ENCODE peak calls at places on chromosomes 1 and 21, in four cellular contexts. G is dorsolateral prefrontal cortex, R is germinal center, W is ACHN. K is an unnamed sample.

GRCh38 chr1:221891708-221892107 is 149.8 kb upstream of the DUSP10 start:
- DNase-seq in W (no peak), R (no peak), G (no peak), K (no peak)

GRCh38 chr1:33740040-33740745 is 123.7 kb upstream of the HMGB4 start:
- DNase-seq in G (no peak), W (no peak), R (no peak), K (no peak)

GRCh38 chr21:36478941-36479340 is 981 bp downstream of the CLDN14 start:
- DNase-seq in R (no peak), W (no peak), G (no peak), K (no peak)

GRCh38 chr1:2802421-2802961 is 998 bp upstream of the TTC34 start:
- DNase-seq in R (no peak), W (no peak), G (peak; percentile 33), K (no peak)

GRCh38 chr21:26614251-26614650 is 41.2 kb upstream of the CYYR1 start:
- DNase-seq in G (no peak), R (no peak), W (no peak), K (no peak)

GRCh38 chr1:194889310-194889709 is 1702.9 kb upstream of the B3GALT2 start:
- DNase-seq in R (no peak), W (no peak), G (no peak), K (no peak)

GRCh38 chr1:245155186-245156040 is 628 bp downstream of the KIF26B start:
- DNase-seq in R (peak; percentile 14), G (no peak), W (peak; percentile 63), K (peak; percentile 75)

GRCh38 chr1:61287014-61287413 is 204.7 kb downstream of the NFIA start:
- DNase-seq in R (no peak), G (no peak), W (no peak), K (no peak)

GRCh38 chr1:119159963-119160362 is 19.5 kb upstream of the WARS2 start:
- DNase-seq in R (no peak), W (no peak), G (no peak), K (no peak)

GRCh38 chr1:185720633-185721272 is 13.4 kb upstream of the HMCN1 start:
- DNase-seq in G (no peak), W (peak; percentile 53), R (no peak), K (no peak)

GRCh38 chr1:17212487-17213121 is 7.7 kb downstream of the PADI1 start:
- DNase-seq in G (no peak), R (no peak), W (no peak), K (peak; percentile 86)

GRCh38 chr21:26826801-26827200 is 18.4 kb downstream of the ADAMTS1 start:
- DNase-seq in G (no peak), W (no peak), R (no peak), K (no peak)

GRCh38 chr1:248611883-248612282 is 14.4 kb upstream of the OR2T10 start:
- DNase-seq in G (no peak), R (no peak), W (no peak), K (no peak)

GRCh38 chr1:66980745-66981367 is 56.1 kb downstream of the MIER1 start:
- DNase-seq in W (peak; percentile 34), R (no peak), G (no peak), K (no peak)

GRCh38 chr1:214331827-214332423 is 51.0 kb downstream of the SMYD2 start:
- DNase-seq in G (no peak), R (peak; percentile 70), W (peak; percentile 68), K (no peak)

GRCh38 chr1:103529746-103530145 is 4.2 kb downstream of the RNPC3 start:
- DNase-seq in R (no peak), G (peak; percentile 29), W (peak; percentile 51), K (no peak)

GRCh38 chr1:81472387-81472786 is 328.3 kb upstream of the ADGRL2 start:
- DNase-seq in R (no peak), W (no peak), G (no peak), K (no peak)

GRCh38 chr1:145993618-145994390 is 2.6 kb downstream of the TXNIP start:
- DNase-seq in R (no peak), G (no peak), W (no peak), K (no peak)

GRCh38 chr1:229781453-229781852 is 155.4 kb downstream of the URB2 start:
- DNase-seq in G (no peak), W (no peak), R (no peak), K (no peak)

GRCh38 chr21:15604424-15604823 is 125.4 kb upstream of the USP25 start:
- DNase-seq in R (no peak), W (peak; percentile 11), G (no peak), K (no peak)

GRCh38 chr21:33286076-33286475 is 19.9 kb downstream of the IL10RB start:
- DNase-seq in G (no peak), W (no peak), R (no peak), K (no peak)

GRCh38 chr1:41740058-41740457 is 178.7 kb downstream of the HIVEP3 start:
- DNase-seq in R (no peak), G (no peak), W (no peak), K (no peak)

GRCh38 chr21:44892536-44893277 is 19.2 kb upstream of the PTTG1IP start:
- DNase-seq in G (no peak), R (peak; percentile 67), W (peak; percentile 40), K (no peak)

GRCh38 chr1:185567006-185567405 is 167.2 kb upstream of the HMCN1 start:
- DNase-seq in W (peak; percentile 18), R (peak; percentile 45), G (no peak), K (no peak)

GRCh38 chr1:211882391-211882790 is 51.8 kb upstream of the LPGAT1 start:
- DNase-seq in G (no peak), W (no peak), R (no peak), K (no peak)

GRCh38 chr1:35180776-35181374 is 12.1 kb downstream of the SFPQ start:
- DNase-seq in G (no peak), R (no peak), W (no peak), K (no peak)

GRCh38 chr1:42479621-42480020 is 16.5 kb downstream of the CCDC30 start:
- DNase-seq in G (no peak), W (peak; percentile 34), R (no peak), K (no peak)

GRCh38 chr1:46455951-46456350 is 33.7 kb upstream of the DMBX1 start:
- DNase-seq in W (no peak), R (no peak), G (no peak), K (no peak)

GRCh38 chr1:54413295-54413694 is 7.1 kb upstream of the SSBP3 start:
- DNase-seq in W (no peak), R (no peak), G (no peak), K (no peak)

GRCh38 chr21:44005593-44005992 is 6.5 kb upstream of the TRAPPC10 start:
- DNase-seq in R (no peak), G (no peak), W (no peak), K (no peak)

GRCh38 chr1:226976671-226977287 is 36.7 kb downstream of the COQ8A start:
- DNase-seq in R (no peak), G (no peak), W (no peak), K (peak; percentile 56)

GRCh38 chr1:21673277-21673780 is 4.2 kb upstream of the RAP1GAP start:
- DNase-seq in R (no peak), G (no peak), W (no peak), K (no peak)

GRCh38 chr1:230825061-230825803 is 43.1 kb downstream of the C1orf198 start:
- DNase-seq in G (no peak), W (peak; percentile 22), R (no peak), K (peak; percentile 11)

GRCh38 chr1:182191716-182192115 is 130.2 kb upstream of the ZNF648 start:
- DNase-seq in W (no peak), R (no peak), G (no peak), K (no peak)

GRCh38 chr1:117674521-117675400 is 68.9 kb downstream of the TENT5C start:
- DNase-seq in G (no peak), W (no peak), R (peak; percentile 72), K (no peak)

GRCh38 chr1:153750026-153750995 is 22.5 kb downstream of the INTS3 start:
- DNase-seq in W (peak; percentile 82), R (no peak), G (no peak), K (no peak)

GRCh38 chr21:31991356-31992331 is 118.8 kb downstream of the HUNK start:
- DNase-seq in W (peak; percentile 1), G (no peak), R (no peak), K (no peak)

K was measured in type B pancreatic cell.